ENCODE peak calls at places on chromosomes 12 and 14, in six cellular contexts. S, T, F, D, C and W are unnamed samples.
A peak's percentile ranks its signal among the peaks of the same experiment; 100 is the strongest.

GRCh38 chr12:116551952-116552749 is 7.0 kb upstream of the MAP1LC3B2 start:
- DNase-seq in F (no peak), D (peak; percentile 68), T (no peak), S (no peak), C (no peak), W (peak; percentile 43)

GRCh38 chr12:34395056-34396005 is 373.0 kb downstream of the ALG10 start:
- DNase-seq in C (peak; percentile 10), T (no peak), F (no peak), S (no peak), D (no peak), W (no peak)

GRCh38 chr14:88095791-88096190 is 90.9 kb downstream of the GPR65 start:
- DNase-seq in F (no peak), D (no peak), C (no peak), T (no peak), S (no peak), W (no peak)

GRCh38 chr12:57157588-57158173 is 10.3 kb upstream of the LRP1-AS start:
- DNase-seq in D (no peak), T (no peak), S (no peak), F (no peak), C (no peak), W (no peak)

GRCh38 chr12:41946106-41946505 is 198.6 kb downstream of the GXYLT1 start:
- DNase-seq in C (no peak), T (no peak), S (no peak), D (no peak), F (no peak), W (no peak)

GRCh38 chr14:101200008-101200649 is 296.6 kb upstream of the RTL1 start:
- DNase-seq in D (no peak), T (no peak), S (no peak), C (peak; percentile 17), F (no peak), W (no peak)

GRCh38 chr14:67940894-67941455 is 121.4 kb downstream of the RAD51B start:
- DNase-seq in D (peak; percentile 51), T (no peak), S (no peak), F (no peak), C (no peak), W (no peak)

GRCh38 chr12:127722651-127723050 is 544.3 kb upstream of the TMEM132C start:
- DNase-seq in D (no peak), C (no peak), T (peak; percentile 12), F (no peak), S (no peak), W (no peak)

GRCh38 chr12:8709124-8709830 is 11.5 kb downstream of the RIMKLB start:
- DNase-seq in F (no peak), S (no peak), T (no peak), C (no peak), D (no peak), W (no peak)